ENCODE peak calls at places on chromosome 11, in four cellular contexts. One of them, this sample, is unnamed. For H3K36me3, the result is how much of the 10 kb centered on the place peaks cover.

GRCh38 chr11:117456027-117456720 is 128.5 kb downstream of the CEP164 start:
- DNase-seq in breast epithelium: no peak
- DNase-seq in ovary: no peak
- DNase-seq in uterus: no peak
- DNase-seq in this sample: no peak

GRCh38 chr11:119368121-119369034 is 13.1 kb downstream of the USP2 start:
- DNase-seq in uterus: peak
- DNase-seq in ovary: peak
- DNase-seq in breast epithelium: no peak
- DNase-seq in this sample: peak

GRCh38 chr11:112885744-112886706 is 75.2 kb upstream of the NCAM1 start:
- DNase-seq in breast epithelium: no peak
- DNase-seq in uterus: no peak
- DNase-seq in ovary: no peak
- DNase-seq in this sample: no peak

GRCh38 chr11:39361557-39361956 is 2097.9 kb downstream of the LRRC4C start:
- DNase-seq in breast epithelium: no peak
- DNase-seq in ovary: no peak
- DNase-seq in uterus: no peak
- DNase-seq in this sample: no peak

GRCh38 chr11:26333906-26334305 is 2.0 kb downstream of the ANO3 start:
- DNase-seq in uterus: no peak
- DNase-seq in ovary: no peak
- DNase-seq in breast epithelium: no peak
- DNase-seq in this sample: no peak

GRCh38 chr11:269146-269890 is 8.9 kb upstream of the NLRP6 start:
- DNase-seq in ovary: no peak
- DNase-seq in breast epithelium: no peak
- DNase-seq in uterus: no peak
- DNase-seq in this sample: no peak

GRCh38 chr11:32071811-32072210 is 19.1 kb upstream of the RCN1 start:
- DNase-seq in ovary: no peak
- DNase-seq in breast epithelium: no peak
- DNase-seq in uterus: no peak
- DNase-seq in this sample: no peak

GRCh38 chr11:75276696-75277095 is 36.1 kb downstream of the TPBGL start:
- DNase-seq in ovary: no peak
- DNase-seq in uterus: peak
- DNase-seq in breast epithelium: no peak
- DNase-seq in this sample: no peak

GRCh38 chr11:88326112-88326511 is 11.4 kb downstream of the CTSC start:
- DNase-seq in ovary: no peak
- DNase-seq in uterus: no peak
- DNase-seq in breast epithelium: no peak
- DNase-seq in this sample: no peak

GRCh38 chr11:73372371-73372993 is 3.7 kb upstream of the RELT start:
- DNase-seq in ovary: no peak
- DNase-seq in uterus: no peak
- DNase-seq in breast epithelium: no peak
- DNase-seq in this sample: no peak

GRCh38 chr11:40274017-40274416 is 1185.4 kb downstream of the LRRC4C start:
- DNase-seq in breast epithelium: no peak
- DNase-seq in ovary: no peak
- DNase-seq in uterus: no peak
- DNase-seq in this sample: peak

GRCh38 chr11:26045082-26045481 is 286.8 kb upstream of the ANO3 start:
- DNase-seq in uterus: no peak
- DNase-seq in breast epithelium: no peak
- DNase-seq in ovary: no peak
- DNase-seq in this sample: no peak

GRCh38 chr11:117438371-117439000 is 110.8 kb downstream of the CEP164 start:
- DNase-seq in ovary: no peak
- DNase-seq in uterus: no peak
- DNase-seq in breast epithelium: no peak
- DNase-seq in this sample: peak

GRCh38 chr11:94926698-94927237 is 46.6 kb downstream of the CWC15 start:
- DNase-seq in breast epithelium: peak
- DNase-seq in uterus: peak
- DNase-seq in ovary: peak
- DNase-seq in this sample: peak

GRCh38 chr11:13277719-13278619 is at the start of gene BMAL1:
- DNase-seq in uterus: peak
- DNase-seq in ovary: peak
- DNase-seq in breast epithelium: peak
- DNase-seq in this sample: peak

DNA sequence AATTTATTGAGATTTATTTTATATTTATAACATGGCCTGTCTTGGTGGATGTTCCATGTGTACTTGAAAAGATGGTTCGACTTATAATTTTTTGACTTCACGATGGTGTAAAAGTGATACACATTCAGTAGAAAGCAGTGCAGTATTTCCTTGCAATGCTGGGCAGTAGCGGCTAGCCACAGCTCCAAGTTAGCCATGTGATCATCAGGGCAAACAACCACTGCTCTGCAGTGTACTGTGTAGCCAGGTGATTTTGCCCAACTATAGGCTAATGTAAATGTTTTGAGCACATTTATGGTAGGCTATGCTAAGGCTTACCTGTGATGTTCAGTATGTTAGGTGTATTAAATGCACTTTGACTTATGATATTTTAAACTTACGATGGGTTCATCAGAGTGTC is 52.4 kb downstream of the PDHX start:
- DNase-seq in uterus: no peak
- DNase-seq in breast epithelium: no peak
- DNase-seq in ovary: no peak
- DNase-seq in this sample: no peak
- H3K36me3 ChIP-seq in uterus: under half
- H3K36me3 ChIP-seq in breast epithelium: under half
- H3K36me3 ChIP-seq in ovary: under half
- H3K36me3 ChIP-seq in this sample: under half

GRCh38 chr11:67401495-67402191 is at the start of gene PPP1CA:
- DNase-seq in uterus: peak
- DNase-seq in breast epithelium: peak
- DNase-seq in ovary: peak
- DNase-seq in this sample: peak
- TF ChIP-seq CTCF in uterus: no peak
- TF ChIP-seq CTCF in breast epithelium: no peak
- TF ChIP-seq CTCF in ovary: peak
- TF ChIP-seq CTCF in this sample: no peak

DNA sequence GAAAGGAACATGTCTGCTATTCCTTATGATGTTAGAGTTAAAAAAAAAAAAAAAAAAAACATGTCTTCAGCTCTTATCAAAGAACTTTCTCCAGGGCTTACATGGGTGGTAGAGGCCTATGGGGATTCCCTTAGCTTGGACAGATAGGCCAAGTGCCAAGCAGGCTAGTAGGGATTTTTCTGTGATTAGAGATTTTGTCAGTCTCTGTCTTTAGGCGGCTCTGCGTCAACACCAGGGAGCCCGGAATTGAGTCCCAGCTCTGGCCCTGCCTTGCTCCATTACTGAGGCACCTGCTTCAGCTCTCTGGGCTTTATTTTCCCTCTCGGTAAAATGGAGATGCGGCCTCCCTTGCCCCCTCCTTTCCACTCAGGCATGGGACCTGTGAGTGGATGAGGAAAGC is 13.1 kb downstream of the CRY2 start:
- DNase-seq in uterus: no peak
- DNase-seq in ovary: no peak
- DNase-seq in breast epithelium: no peak
- DNase-seq in this sample: no peak
- H3K4me3 ChIP-seq in uterus: no peak
- H3K4me3 ChIP-seq in ovary: no peak
- H3K4me3 ChIP-seq in breast epithelium: no peak
- H3K4me3 ChIP-seq in this sample: no peak

GRCh38 chr11:7668464-7668863 is 4.8 kb downstream of the CYB5R2 start:
- DNase-seq in ovary: no peak
- DNase-seq in breast epithelium: no peak
- DNase-seq in uterus: no peak
- DNase-seq in this sample: no peak

GRCh38 chr11:7665473-7666291 is 7.6 kb downstream of the CYB5R2 start:
- DNase-seq in ovary: peak
- DNase-seq in uterus: peak
- DNase-seq in breast epithelium: peak
- DNase-seq in this sample: peak

GRCh38 chr11:7666292-7666866 is 6.9 kb downstream of the CYB5R2 start:
- DNase-seq in uterus: no peak
- DNase-seq in breast epithelium: no peak
- DNase-seq in ovary: no peak
- DNase-seq in this sample: no peak

GRCh38 chr11:7667460-7667859 is 5.8 kb downstream of the CYB5R2 start:
- DNase-seq in breast epithelium: no peak
- DNase-seq in uterus: no peak
- DNase-seq in ovary: no peak
- DNase-seq in this sample: no peak

GRCh38 chr11:7664867-7665266 is 8.4 kb downstream of the CYB5R2 start:
- DNase-seq in breast epithelium: no peak
- DNase-seq in uterus: no peak
- DNase-seq in ovary: no peak
- DNase-seq in this sample: no peak
- H3K36me3 ChIP-seq in breast epithelium: under half
- H3K36me3 ChIP-seq in uterus: under half
- H3K36me3 ChIP-seq in ovary: under half
- H3K36me3 ChIP-seq in this sample: under half

GRCh38 chr11:57675176-57675941 is 7.4 kb downstream of the ZDHHC5 start:
- DNase-seq in uterus: no peak
- DNase-seq in ovary: no peak
- DNase-seq in breast epithelium: no peak
- DNase-seq in this sample: no peak
- TF ChIP-seq CTCF in uterus: no peak
- TF ChIP-seq CTCF in ovary: no peak
- TF ChIP-seq CTCF in breast epithelium: no peak
- TF ChIP-seq CTCF in this sample: no peak

DNA sequence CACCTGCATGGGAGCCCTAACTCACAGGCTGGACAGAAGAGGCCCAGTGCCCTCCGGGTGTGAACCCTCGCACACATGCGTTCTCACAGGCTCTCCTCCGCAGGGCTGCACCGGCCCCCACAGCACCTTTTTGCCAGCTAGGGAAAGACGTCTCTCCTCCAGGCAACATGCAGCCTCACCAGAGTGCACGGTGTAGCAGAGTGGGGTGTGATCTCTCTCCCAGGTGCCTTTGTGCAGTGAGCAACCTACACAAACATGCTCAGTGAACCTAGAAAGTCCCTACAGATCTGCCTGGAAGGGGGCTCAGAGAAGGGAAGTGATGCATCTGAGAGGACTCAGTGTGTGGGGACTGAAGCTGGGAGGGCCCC is 3.7 kb upstream of the CARNS1 start:
- DNase-seq in uterus: no peak
- DNase-seq in ovary: no peak
- DNase-seq in breast epithelium: no peak
- DNase-seq in this sample: no peak
- H3K4me3 ChIP-seq in uterus: no peak
- H3K4me3 ChIP-seq in ovary: no peak
- H3K4me3 ChIP-seq in breast epithelium: no peak
- H3K4me3 ChIP-seq in this sample: no peak

GRCh38 chr11:65435330-65435931 is 12.8 kb downstream of the NEAT1 start:
- DNase-seq in ovary: no peak
- DNase-seq in breast epithelium: no peak
- DNase-seq in uterus: no peak
- DNase-seq in this sample: peak
- H3K36me3 ChIP-seq in ovary: under half
- H3K36me3 ChIP-seq in breast epithelium: under half
- H3K36me3 ChIP-seq in uterus: under half
- H3K36me3 ChIP-seq in this sample: under half

DNA sequence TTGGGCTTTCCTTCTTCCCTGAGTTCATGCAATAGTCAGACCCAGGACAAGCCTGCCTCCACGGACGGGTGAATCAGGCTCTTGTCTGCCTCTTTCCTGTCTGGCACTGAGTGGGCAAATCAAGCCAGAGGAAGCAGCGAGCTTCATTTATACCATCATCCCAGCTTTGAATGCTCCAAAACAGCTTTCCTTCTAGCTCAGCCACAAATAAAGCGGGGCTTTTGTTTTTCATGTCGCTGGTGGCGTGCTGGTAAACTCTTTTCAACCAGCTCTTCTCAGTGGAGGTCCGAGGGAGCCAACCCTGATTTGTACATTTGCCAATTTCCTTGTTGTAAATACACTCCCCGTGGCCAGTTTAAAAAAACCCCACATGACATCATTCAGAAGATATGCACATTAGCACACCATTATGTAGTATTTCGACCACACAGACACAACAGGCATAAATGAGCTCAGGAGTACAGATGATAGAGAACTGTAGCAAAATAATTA is 8.6 kb downstream of the C11orf91 start:
- DNase-seq in ovary: peak
- DNase-seq in uterus: peak
- DNase-seq in breast epithelium: no peak
- DNase-seq in this sample: peak
- TF ChIP-seq CTCF in ovary: no peak
- TF ChIP-seq CTCF in uterus: no peak
- TF ChIP-seq CTCF in breast epithelium: no peak
- TF ChIP-seq CTCF in this sample: no peak

GRCh38 chr11:17476317-17477083 is at the start of gene ABCC8:
- DNase-seq in uterus: no peak
- DNase-seq in breast epithelium: no peak
- DNase-seq in ovary: no peak
- DNase-seq in this sample: peak
- H3K4me3 ChIP-seq in uterus: no peak
- H3K4me3 ChIP-seq in breast epithelium: peak
- H3K4me3 ChIP-seq in ovary: no peak
- H3K4me3 ChIP-seq in this sample: peak

DNA sequence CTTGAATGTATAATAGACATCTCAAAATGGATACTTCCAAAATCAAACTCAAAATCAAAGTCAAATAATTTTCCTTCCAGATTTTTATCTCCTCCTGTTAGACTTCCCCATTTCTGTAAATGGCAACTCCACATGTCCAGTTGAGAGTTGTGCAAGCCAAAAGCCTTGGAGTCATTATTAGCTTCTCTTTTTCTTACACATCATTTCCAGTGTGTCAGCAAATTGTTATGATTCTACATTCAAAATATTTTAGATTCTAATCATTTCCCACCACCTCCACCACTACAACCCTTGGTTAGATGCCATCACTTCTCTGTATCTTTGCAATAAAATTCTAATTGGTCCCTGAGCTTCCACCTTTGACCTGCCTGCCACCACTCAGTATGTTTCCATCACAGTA is 155.7 kb downstream of the CNTN5 start:
- DNase-seq in ovary: no peak
- DNase-seq in uterus: no peak
- DNase-seq in breast epithelium: no peak
- DNase-seq in this sample: no peak
- H3K36me3 ChIP-seq in ovary: under half
- H3K36me3 ChIP-seq in uterus: under half
- H3K36me3 ChIP-seq in breast epithelium: under half
- H3K36me3 ChIP-seq in this sample: under half